ENCODE peak calls at places on chromosomes 7 and 10, in eight cellular contexts. One of them, this sample, is unnamed.

GRCh38 chr7:135341049-135341448 is 107.4 kb downstream of the STRA8 start:
- ATAC-seq in HCT116: no peak
- ATAC-seq in CD8-positive, alpha-beta T cell: no peak
- ATAC-seq in foreskin keratinocyte: no peak
- ATAC-seq in PC-3: no peak
- ATAC-seq in heart right ventricle: no peak
- ATAC-seq in right cardiac atrium: no peak
- ATAC-seq in upper lobe of right lung: no peak
- ATAC-seq in this sample: no peak

GRCh38 chr10:7810443-7810842 is 7.9 kb upstream of the TAF3 start:
- ATAC-seq in HCT116: no peak
- ATAC-seq in CD8-positive, alpha-beta T cell: no peak
- ATAC-seq in foreskin keratinocyte: no peak
- ATAC-seq in PC-3: peak; percentile 44
- ATAC-seq in heart right ventricle: no peak
- ATAC-seq in right cardiac atrium: no peak
- ATAC-seq in upper lobe of right lung: no peak
- ATAC-seq in this sample: no peak

GRCh38 chr10:31000071-31000787 is 31.4 kb downstream of the ZNF438 start:
- ATAC-seq in HCT116: no peak
- ATAC-seq in CD8-positive, alpha-beta T cell: no peak
- ATAC-seq in foreskin keratinocyte: no peak
- ATAC-seq in PC-3: no peak
- ATAC-seq in heart right ventricle: no peak
- ATAC-seq in right cardiac atrium: no peak
- ATAC-seq in upper lobe of right lung: no peak
- ATAC-seq in this sample: no peak

GRCh38 chr10:51892965-51893658 is 193.7 kb upstream of the CSTF2T start:
- ATAC-seq in HCT116: peak; percentile 99
- ATAC-seq in CD8-positive, alpha-beta T cell: no peak
- ATAC-seq in foreskin keratinocyte: peak; percentile 65
- ATAC-seq in PC-3: peak; percentile 93
- ATAC-seq in heart right ventricle: no peak
- ATAC-seq in right cardiac atrium: no peak
- ATAC-seq in upper lobe of right lung: no peak
- ATAC-seq in this sample: no peak

GRCh38 chr7:20136647-20137046 is 80.5 kb downstream of the MACC1 start:
- ATAC-seq in HCT116: no peak
- ATAC-seq in CD8-positive, alpha-beta T cell: no peak
- ATAC-seq in foreskin keratinocyte: no peak
- ATAC-seq in PC-3: no peak
- ATAC-seq in heart right ventricle: no peak
- ATAC-seq in right cardiac atrium: no peak
- ATAC-seq in upper lobe of right lung: no peak
- ATAC-seq in this sample: no peak

GRCh38 chr10:93999401-93999851 is 5.7 kb downstream of the PLCE1 start:
- ATAC-seq in HCT116: no peak
- ATAC-seq in CD8-positive, alpha-beta T cell: no peak
- ATAC-seq in foreskin keratinocyte: peak; percentile 42
- ATAC-seq in PC-3: no peak
- ATAC-seq in heart right ventricle: peak; percentile 82
- ATAC-seq in right cardiac atrium: peak; percentile 85
- ATAC-seq in upper lobe of right lung: peak; percentile 51
- ATAC-seq in this sample: peak; percentile 65

GRCh38 chr7:73778801-73779389 is 8.8 kb upstream of the CLDN3 start:
- ATAC-seq in HCT116: peak; percentile 34
- ATAC-seq in CD8-positive, alpha-beta T cell: no peak
- ATAC-seq in foreskin keratinocyte: no peak
- ATAC-seq in PC-3: no peak
- ATAC-seq in heart right ventricle: no peak
- ATAC-seq in right cardiac atrium: no peak
- ATAC-seq in upper lobe of right lung: no peak
- ATAC-seq in this sample: no peak

GRCh38 chr10:91683976-91684375 is 51.1 kb upstream of the PPP1R3C start:
- ATAC-seq in HCT116: no peak
- ATAC-seq in CD8-positive, alpha-beta T cell: no peak
- ATAC-seq in foreskin keratinocyte: peak; percentile 95
- ATAC-seq in PC-3: peak; percentile 91
- ATAC-seq in heart right ventricle: no peak
- ATAC-seq in right cardiac atrium: no peak
- ATAC-seq in upper lobe of right lung: no peak
- ATAC-seq in this sample: no peak

GRCh38 chr10:129025774-129026173 is 441.3 kb upstream of the MGMT start:
- ATAC-seq in HCT116: no peak
- ATAC-seq in CD8-positive, alpha-beta T cell: no peak
- ATAC-seq in foreskin keratinocyte: no peak
- ATAC-seq in PC-3: no peak
- ATAC-seq in heart right ventricle: no peak
- ATAC-seq in right cardiac atrium: no peak
- ATAC-seq in upper lobe of right lung: no peak
- ATAC-seq in this sample: no peak

GRCh38 chr7:92064414-92065029 is 69.8 kb downstream of the CYP51A1 start:
- ATAC-seq in HCT116: no peak
- ATAC-seq in CD8-positive, alpha-beta T cell: no peak
- ATAC-seq in foreskin keratinocyte: no peak
- ATAC-seq in PC-3: peak; percentile 51
- ATAC-seq in heart right ventricle: no peak
- ATAC-seq in right cardiac atrium: no peak
- ATAC-seq in upper lobe of right lung: no peak
- ATAC-seq in this sample: no peak

GRCh38 chr10:99787782-99788181 is 5.3 kb downstream of the ABCC2 start:
- ATAC-seq in HCT116: no peak
- ATAC-seq in CD8-positive, alpha-beta T cell: no peak
- ATAC-seq in foreskin keratinocyte: no peak
- ATAC-seq in PC-3: no peak
- ATAC-seq in heart right ventricle: no peak
- ATAC-seq in right cardiac atrium: no peak
- ATAC-seq in upper lobe of right lung: no peak
- ATAC-seq in this sample: no peak

GRCh38 chr7:152344253-152344652 is 91.5 kb downstream of the KMT2C start:
- ATAC-seq in HCT116: no peak
- ATAC-seq in CD8-positive, alpha-beta T cell: peak; percentile 42
- ATAC-seq in foreskin keratinocyte: peak; percentile 41
- ATAC-seq in PC-3: no peak
- ATAC-seq in heart right ventricle: no peak
- ATAC-seq in right cardiac atrium: no peak
- ATAC-seq in upper lobe of right lung: no peak
- ATAC-seq in this sample: no peak

GRCh38 chr7:47546728-47547494 is 35.0 kb downstream of the TNS3 start:
- ATAC-seq in HCT116: no peak
- ATAC-seq in CD8-positive, alpha-beta T cell: no peak
- ATAC-seq in foreskin keratinocyte: no peak
- ATAC-seq in PC-3: no peak
- ATAC-seq in heart right ventricle: no peak
- ATAC-seq in right cardiac atrium: no peak
- ATAC-seq in upper lobe of right lung: no peak
- ATAC-seq in this sample: no peak

GRCh38 chr7:94696981-94697670 is 41.2 kb upstream of the SGCE start:
- ATAC-seq in HCT116: peak; percentile 78
- ATAC-seq in CD8-positive, alpha-beta T cell: no peak
- ATAC-seq in foreskin keratinocyte: peak; percentile 94
- ATAC-seq in PC-3: peak; percentile 66
- ATAC-seq in heart right ventricle: peak; percentile 88
- ATAC-seq in right cardiac atrium: peak; percentile 86
- ATAC-seq in upper lobe of right lung: peak; percentile 71
- ATAC-seq in this sample: peak; percentile 92

GRCh38 chr10:21975378-21975990 is 28.0 kb downstream of the DNAJC1 start:
- ATAC-seq in HCT116: no peak
- ATAC-seq in CD8-positive, alpha-beta T cell: no peak
- ATAC-seq in foreskin keratinocyte: no peak
- ATAC-seq in PC-3: no peak
- ATAC-seq in heart right ventricle: no peak
- ATAC-seq in right cardiac atrium: no peak
- ATAC-seq in upper lobe of right lung: peak; percentile 50
- ATAC-seq in this sample: no peak

GRCh38 chr10:1214882-1215540 is 158.8 kb downstream of the WDR37 start:
- ATAC-seq in HCT116: no peak
- ATAC-seq in CD8-positive, alpha-beta T cell: no peak
- ATAC-seq in foreskin keratinocyte: no peak
- ATAC-seq in PC-3: no peak
- ATAC-seq in heart right ventricle: no peak
- ATAC-seq in right cardiac atrium: no peak
- ATAC-seq in upper lobe of right lung: no peak
- ATAC-seq in this sample: no peak

DNA sequence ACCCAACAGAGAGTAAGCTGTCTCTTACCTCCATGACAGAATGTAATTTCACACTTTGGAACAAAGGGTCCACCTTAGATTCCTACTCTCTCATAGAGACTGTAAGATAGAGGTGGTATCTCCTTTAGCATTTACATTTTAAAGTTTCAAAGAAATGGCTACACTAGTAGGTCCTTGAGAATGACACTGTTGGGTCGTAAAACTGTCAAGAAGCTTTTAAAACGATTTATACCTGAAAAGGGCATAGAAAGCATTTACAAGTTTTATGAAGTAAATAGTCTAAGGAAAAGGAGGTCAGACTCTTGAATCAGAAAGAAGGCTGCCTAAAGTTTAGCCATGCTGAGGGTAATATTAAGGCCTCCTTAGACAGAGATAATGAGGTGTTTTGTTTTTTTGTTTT is 1212.4 kb upstream of the PHF14 start:
- ATAC-seq in HCT116: no peak
- ATAC-seq in CD8-positive, alpha-beta T cell: no peak
- ATAC-seq in foreskin keratinocyte: no peak
- ATAC-seq in PC-3: no peak
- ATAC-seq in heart right ventricle: no peak
- ATAC-seq in right cardiac atrium: no peak
- ATAC-seq in upper lobe of right lung: no peak
- ATAC-seq in this sample: no peak
- H3K27ac ChIP-seq in HCT116: no peak overlapping the region
- H3K27ac ChIP-seq in CD8-positive, alpha-beta T cell: no peak overlapping the region
- H3K27ac ChIP-seq in foreskin keratinocyte: no peak overlapping the region
- H3K27ac ChIP-seq in PC-3: no peak overlapping the region
- H3K27ac ChIP-seq in heart right ventricle: no peak overlapping the region
- H3K27ac ChIP-seq in right cardiac atrium: no peak overlapping the region
- H3K27ac ChIP-seq in upper lobe of right lung: no peak overlapping the region
- H3K27ac ChIP-seq in this sample: no peak overlapping the region

GRCh38 chr10:110343947-110344346 is 39.2 kb upstream of the SMNDC1 start:
- ATAC-seq in HCT116: no peak
- ATAC-seq in CD8-positive, alpha-beta T cell: no peak
- ATAC-seq in foreskin keratinocyte: no peak
- ATAC-seq in PC-3: no peak
- ATAC-seq in heart right ventricle: no peak
- ATAC-seq in right cardiac atrium: no peak
- ATAC-seq in upper lobe of right lung: no peak
- ATAC-seq in this sample: no peak

GRCh38 chr10:110337906-110338305 is 33.2 kb upstream of the SMNDC1 start:
- ATAC-seq in HCT116: no peak
- ATAC-seq in CD8-positive, alpha-beta T cell: no peak
- ATAC-seq in foreskin keratinocyte: no peak
- ATAC-seq in PC-3: no peak
- ATAC-seq in heart right ventricle: no peak
- ATAC-seq in right cardiac atrium: no peak
- ATAC-seq in upper lobe of right lung: no peak
- ATAC-seq in this sample: no peak

GRCh38 chr10:110340821-110341220 is 36.1 kb upstream of the SMNDC1 start:
- ATAC-seq in HCT116: no peak
- ATAC-seq in CD8-positive, alpha-beta T cell: no peak
- ATAC-seq in foreskin keratinocyte: no peak
- ATAC-seq in PC-3: no peak
- ATAC-seq in heart right ventricle: no peak
- ATAC-seq in right cardiac atrium: no peak
- ATAC-seq in upper lobe of right lung: no peak
- ATAC-seq in this sample: no peak

GRCh38 chr10:110337401-110337800 is 32.7 kb upstream of the SMNDC1 start:
- ATAC-seq in HCT116: no peak
- ATAC-seq in CD8-positive, alpha-beta T cell: no peak
- ATAC-seq in foreskin keratinocyte: no peak
- ATAC-seq in PC-3: no peak
- ATAC-seq in heart right ventricle: no peak
- ATAC-seq in right cardiac atrium: no peak
- ATAC-seq in upper lobe of right lung: no peak
- ATAC-seq in this sample: no peak

GRCh38 chr10:110340122-110340521 is 35.4 kb upstream of the SMNDC1 start:
- ATAC-seq in HCT116: no peak
- ATAC-seq in CD8-positive, alpha-beta T cell: no peak
- ATAC-seq in foreskin keratinocyte: no peak
- ATAC-seq in PC-3: no peak
- ATAC-seq in heart right ventricle: no peak
- ATAC-seq in right cardiac atrium: no peak
- ATAC-seq in upper lobe of right lung: no peak
- ATAC-seq in this sample: no peak
- H3K27ac ChIP-seq in HCT116: no peak overlapping the region
- H3K27ac ChIP-seq in CD8-positive, alpha-beta T cell: no peak overlapping the region
- H3K27ac ChIP-seq in foreskin keratinocyte: no peak overlapping the region
- H3K27ac ChIP-seq in PC-3: no peak overlapping the region
- H3K27ac ChIP-seq in heart right ventricle: no peak overlapping the region
- H3K27ac ChIP-seq in right cardiac atrium: no peak overlapping the region
- H3K27ac ChIP-seq in upper lobe of right lung: no peak overlapping the region
- H3K27ac ChIP-seq in this sample: no peak overlapping the region

GRCh38 chr10:58280982-58281752 is 12.2 kb downstream of the CISD1 start:
- ATAC-seq in HCT116: no peak
- ATAC-seq in CD8-positive, alpha-beta T cell: no peak
- ATAC-seq in foreskin keratinocyte: peak; percentile 52
- ATAC-seq in PC-3: no peak
- ATAC-seq in heart right ventricle: no peak
- ATAC-seq in right cardiac atrium: no peak
- ATAC-seq in upper lobe of right lung: no peak
- ATAC-seq in this sample: no peak
- H3K27ac ChIP-seq in HCT116: no peak overlapping the region
- H3K27ac ChIP-seq in CD8-positive, alpha-beta T cell: no peak overlapping the region
- H3K27ac ChIP-seq in foreskin keratinocyte: no peak overlapping the region
- H3K27ac ChIP-seq in PC-3: no peak overlapping the region
- H3K27ac ChIP-seq in heart right ventricle: no peak overlapping the region
- H3K27ac ChIP-seq in right cardiac atrium: no peak overlapping the region
- H3K27ac ChIP-seq in upper lobe of right lung: no peak overlapping the region
- H3K27ac ChIP-seq in this sample: no peak overlapping the region

GRCh38 chr7:11539853-11540252 is 292.1 kb downstream of the THSD7A start:
- ATAC-seq in HCT116: no peak
- ATAC-seq in CD8-positive, alpha-beta T cell: no peak
- ATAC-seq in foreskin keratinocyte: peak; percentile 10
- ATAC-seq in PC-3: peak; percentile 44
- ATAC-seq in heart right ventricle: peak; percentile 35
- ATAC-seq in right cardiac atrium: peak; percentile 57
- ATAC-seq in upper lobe of right lung: peak; percentile 34
- ATAC-seq in this sample: peak; percentile 51

GRCh38 chr7:11538751-11539299 is 293.2 kb downstream of the THSD7A start:
- ATAC-seq in HCT116: no peak
- ATAC-seq in CD8-positive, alpha-beta T cell: no peak
- ATAC-seq in foreskin keratinocyte: no peak
- ATAC-seq in PC-3: no peak
- ATAC-seq in heart right ventricle: no peak
- ATAC-seq in right cardiac atrium: no peak
- ATAC-seq in upper lobe of right lung: no peak
- ATAC-seq in this sample: no peak

GRCh38 chr7:11541330-11541729 is 290.7 kb downstream of the THSD7A start:
- ATAC-seq in HCT116: no peak
- ATAC-seq in CD8-positive, alpha-beta T cell: no peak
- ATAC-seq in foreskin keratinocyte: no peak
- ATAC-seq in PC-3: no peak
- ATAC-seq in heart right ventricle: no peak
- ATAC-seq in right cardiac atrium: no peak
- ATAC-seq in upper lobe of right lung: no peak
- ATAC-seq in this sample: no peak

DNA sequence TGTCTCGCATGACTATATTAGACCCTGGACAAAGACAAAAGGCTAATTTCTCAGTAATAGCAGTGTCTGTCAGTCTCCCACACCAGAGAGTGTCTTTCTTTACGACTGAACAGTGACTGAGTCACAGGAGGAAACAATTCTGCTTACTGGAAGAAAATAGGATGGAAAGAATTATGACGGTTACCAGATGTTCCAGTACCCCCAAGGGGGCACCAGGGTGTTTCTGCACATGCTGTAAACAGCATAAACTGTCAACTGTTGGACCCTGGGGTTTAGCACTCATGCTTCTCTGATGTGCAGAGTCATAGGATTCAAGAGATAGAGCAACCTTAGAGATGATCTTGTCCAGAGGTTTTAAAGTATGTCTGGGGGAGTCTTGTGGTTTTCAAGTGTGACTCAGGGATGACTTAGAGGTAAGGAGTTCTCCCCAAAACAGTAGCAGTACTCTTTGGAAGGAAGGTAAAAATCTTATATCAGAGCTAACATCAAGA is 291.7 kb downstream of the THSD7A start:
- ATAC-seq in HCT116: peak; percentile 63
- ATAC-seq in CD8-positive, alpha-beta T cell: no peak
- ATAC-seq in foreskin keratinocyte: peak; percentile 98
- ATAC-seq in PC-3: peak; percentile 87
- ATAC-seq in heart right ventricle: peak; percentile 46
- ATAC-seq in right cardiac atrium: peak; percentile 62
- ATAC-seq in upper lobe of right lung: no peak
- ATAC-seq in this sample: peak; percentile 57
- H3K27ac ChIP-seq in HCT116: no peak overlapping the region
- H3K27ac ChIP-seq in CD8-positive, alpha-beta T cell: no peak overlapping the region
- H3K27ac ChIP-seq in foreskin keratinocyte: peak overlapping the region; percentile 2
- H3K27ac ChIP-seq in PC-3: peak overlapping the region; percentile 8
- H3K27ac ChIP-seq in heart right ventricle: no peak overlapping the region
- H3K27ac ChIP-seq in right cardiac atrium: no peak overlapping the region
- H3K27ac ChIP-seq in upper lobe of right lung: no peak overlapping the region
- H3K27ac ChIP-seq in this sample: peak overlapping the region; percentile 24

This sample was measured in gastroesophageal sphincter.